ENCODE peak calls at places on chromosome 2, in five cellular contexts. U, D, T, S and Y are unnamed samples.

GRCh38 chr2:54772110-54772509 is 48.6 kb downstream of the EML6 start:
- DNase-seq in U (peak), D (no peak), T (no peak), S (no peak), Y (no peak)

GRCh38 chr2:113200736-113201490 is 27.1 kb downstream of the PSD4 start:
- DNase-seq in U (peak), D (no peak), T (no peak), S (no peak), Y (no peak)

GRCh38 chr2:37982147-37982582 is 57.1 kb downstream of the RMDN2 start:
- DNase-seq in U (peak), D (no peak), T (peak), S (peak), Y (peak)

GRCh38 chr2:28457237-28457636 is 38.6 kb upstream of the PLB1 start:
- DNase-seq in U (no peak), D (no peak), T (peak), S (no peak), Y (no peak)

GRCh38 chr2:65587779-65588178 is 155.4 kb upstream of the SPRED2 start:
- DNase-seq in U (no peak), D (no peak), T (peak), S (no peak), Y (no peak)

GRCh38 chr2:241137276-241138190 is 11.7 kb downstream of the PASK start:
- DNase-seq in U (no peak), D (no peak), T (no peak), S (no peak), Y (no peak)

GRCh38 chr2:136056077-136056688 is 61.8 kb downstream of the CXCR4 start:
- DNase-seq in U (no peak), D (no peak), T (no peak), S (peak), Y (no peak)

GRCh38 chr2:205293559-205293958 is 388.7 kb upstream of the NRP2 start:
- DNase-seq in U (no peak), D (no peak), T (no peak), S (no peak), Y (no peak)

GRCh38 chr2:128500136-128500800 is 181.6 kb upstream of the HS6ST1 start:
- DNase-seq in U (no peak), D (no peak), T (peak), S (no peak), Y (no peak)

GRCh38 chr2:40004336-40004735 is 225.3 kb upstream of the THUMPD2 start:
- DNase-seq in U (no peak), D (no peak), T (no peak), S (no peak), Y (no peak)

GRCh38 chr2:241254904-241255351 is 60.5 kb downstream of the HDLBP start:
- DNase-seq in U (no peak), D (no peak), T (no peak), S (no peak), Y (no peak)

GRCh38 chr2:28991462-28991861 is 10.4 kb downstream of the TOGARAM2 start:
- DNase-seq in U (no peak), D (no peak), T (peak), S (no peak), Y (no peak)

GRCh38 chr2:28534817-28535216 is 39.0 kb downstream of the PLB1 start:
- DNase-seq in U (no peak), D (no peak), T (no peak), S (no peak), Y (no peak)

GRCh38 chr2:161905389-161906046 is 168.5 kb downstream of the DPP4 start:
- DNase-seq in U (peak), D (peak), T (no peak), S (peak), Y (no peak)

GRCh38 chr2:177753682-177754475 is 318.7 kb downstream of the PDE11A start:
- DNase-seq in U (no peak), D (peak), T (peak), S (no peak), Y (no peak)

GRCh38 chr2:157173740-157174184 is 83.7 kb upstream of the GALNT5 start:
- DNase-seq in U (peak), D (no peak), T (no peak), S (no peak), Y (no peak)

GRCh38 chr2:198316852-198317395 is 512.5 kb downstream of the PLCL1 start:
- DNase-seq in U (no peak), D (no peak), T (no peak), S (no peak), Y (no peak)

GRCh38 chr2:162934191-162934590 is 95.6 kb upstream of the KCNH7 start:
- DNase-seq in U (no peak), D (no peak), T (no peak), S (no peak), Y (no peak)

GRCh38 chr2:18612133-18612532 is 22.8 kb upstream of the NT5C1B start:
- DNase-seq in U (no peak), D (no peak), T (no peak), S (no peak), Y (no peak)

GRCh38 chr2:160478660-160479059 is 14.9 kb downstream of the RBMS1 start:
- DNase-seq in U (no peak), D (no peak), T (peak), S (no peak), Y (no peak)

GRCh38 chr2:172239944-172240590 is 137.4 kb upstream of the DLX2 start:
- DNase-seq in U (peak), D (peak), T (no peak), S (no peak), Y (no peak)

GRCh38 chr2:71716697-71717624 is 263.6 kb downstream of the DYSF start:
- DNase-seq in U (peak), D (no peak), T (peak), S (no peak), Y (no peak)

GRCh38 chr2:14781148-14781547 is 148.6 kb downstream of the LRATD1 start:
- DNase-seq in U (peak), D (peak), T (no peak), S (no peak), Y (no peak)

GRCh38 chr2:144607899-144608477 is 88.1 kb upstream of the ZEB2 start:
- DNase-seq in U (no peak), D (no peak), T (no peak), S (no peak), Y (no peak)

GRCh38 chr2:172489682-172490081 is 62.3 kb downstream of the ITGA6 start:
- DNase-seq in U (no peak), D (no peak), T (no peak), S (no peak), Y (no peak)

GRCh38 chr2:27191107-27191829 is 20.6 kb upstream of the ATRAID start:
- DNase-seq in U (peak), D (no peak), T (peak), S (peak), Y (peak)

GRCh38 chr2:65024149-65024829 is 31.9 kb upstream of the CEP68 start:
- DNase-seq in U (no peak), D (no peak), T (no peak), S (no peak), Y (no peak)

GRCh38 chr2:240451108-240451611 is 15.7 kb downstream of the GPC1 start:
- DNase-seq in U (no peak), D (no peak), T (no peak), S (no peak), Y (no peak)

GRCh38 chr2:217840522-217840921 is 162.3 kb downstream of the TNS1 start:
- DNase-seq in U (no peak), D (no peak), T (no peak), S (no peak), Y (no peak)